ENCODE peak calls at places on chromosome 12, in seven cellular contexts. N is AG04450, B is HCT116, T is sigmoid colon, W is neural progenitor cell, L is fibroblast of pulmonary artery, F is IMR-90. R is an unnamed sample.

GRCh38 chr12:8549381-8549780 is 8.7 kb upstream of the CLEC4E start:
- DNase-seq in N (no peak), B (no peak), T (no peak), W (no peak), L (no peak), F (no peak), R (no peak)

GRCh38 chr12:100826323-100826722 is 31.7 kb downstream of the ANO4 start:
- DNase-seq in N (peak), B (peak), T (no peak), W (peak), L (peak), F (peak), R (peak)

GRCh38 chr12:11795910-11796459 is 146.5 kb downstream of the ETV6 start:
- DNase-seq in N (peak), B (peak), T (no peak), W (peak), L (peak), F (peak), R (peak)

GRCh38 chr12:38456769-38457168 is 140.2 kb downstream of the ALG10B start:
- DNase-seq in N (no peak), B (no peak), T (no peak), W (no peak), L (no peak), F (no peak), R (no peak)

GRCh38 chr12:92041742-92042141 is 103.9 kb downstream of the BTG1 start:
- DNase-seq in N (no peak), B (no peak), T (no peak), W (no peak), L (peak), F (peak), R (no peak)

GRCh38 chr12:89432396-89432795 is 80.1 kb upstream of the DUSP6 start:
- DNase-seq in N (no peak), B (no peak), T (no peak), W (no peak), L (no peak), F (no peak), R (no peak)

GRCh38 chr12:124742111-124742510 is 121.6 kb downstream of the SCARB1 start:
- DNase-seq in N (no peak), B (no peak), T (peak), W (no peak), L (no peak), F (no peak), R (no peak)

GRCh38 chr12:100468126-100468525 is 5.5 kb upstream of the NR1H4 start:
- DNase-seq in N (no peak), B (no peak), T (no peak), W (peak), L (no peak), F (no peak), R (no peak)

GRCh38 chr12:58894040-58894439 is 26.3 kb downstream of the LRIG3 start:
- DNase-seq in N (no peak), B (no peak), T (no peak), W (no peak), L (no peak), F (no peak), R (no peak)

GRCh38 chr12:82740129-82741000 is 53.7 kb downstream of the TMTC2 start:
- DNase-seq in N (no peak), B (peak), T (no peak), W (no peak), L (peak), F (peak), R (peak)

GRCh38 chr12:10364839-10365681 is 24.8 kb downstream of the KLRK1 start:
- DNase-seq in N (peak), B (peak), T (peak), W (peak), L (peak), F (peak), R (peak)

GRCh38 chr12:54945082-54945481 is 39.5 kb downstream of the TESPA1 start:
- DNase-seq in N (no peak), B (no peak), T (no peak), W (no peak), L (no peak), F (no peak), R (no peak)

GRCh38 chr12:6697584-6698351 is 2.8 kb downstream of the PIANP start:
- DNase-seq in N (peak), B (peak), T (peak), W (peak), L (peak), F (peak), R (peak)

GRCh38 chr12:45989277-45989856 is 1.0 kb downstream of the SCAF11 start:
- DNase-seq in N (no peak), B (peak), T (no peak), W (no peak), L (peak), F (peak), R (no peak)

GRCh38 chr12:115403253-115403652 is 719.3 kb upstream of the TBX3 start:
- DNase-seq in N (no peak), B (no peak), T (no peak), W (no peak), L (no peak), F (no peak), R (no peak)

GRCh38 chr12:31961137-31961536 is 1.9 kb downstream of the RESF1 start:
- DNase-seq in N (no peak), B (no peak), T (no peak), W (no peak), L (no peak), F (no peak), R (no peak)

GRCh38 chr12:124512667-124513296 is 54.6 kb downstream of the NCOR2 start:
- DNase-seq in N (peak), B (peak), T (peak), W (peak), L (peak), F (peak), R (peak)

GRCh38 chr12:92859650-92860386 is 69.3 kb downstream of the EEA1 start:
- DNase-seq in N (no peak), B (no peak), T (no peak), W (no peak), L (no peak), F (no peak), R (no peak)

GRCh38 chr12:90163975-90164374 is 455.3 kb upstream of the ATP2B1 start:
- DNase-seq in N (no peak), B (no peak), T (no peak), W (no peak), L (no peak), F (no peak), R (no peak)

GRCh38 chr12:47988073-47989022 is 15.9 kb downstream of the COL2A1 start:
- DNase-seq in N (no peak), B (no peak), T (peak), W (peak), L (no peak), F (peak), R (no peak)

GRCh38 chr12:14827043-14827442 is 13.1 kb upstream of the SMCO3 start:
- DNase-seq in N (no peak), B (no peak), T (no peak), W (no peak), L (no peak), F (no peak), R (no peak)

GRCh38 chr12:75766263-75767160 is 255.1 kb upstream of the KRR1 start:
- DNase-seq in N (no peak), B (peak), T (no peak), W (no peak), L (peak), F (peak), R (no peak)

GRCh38 chr12:79698966-79699365 is 8.2 kb upstream of the PAWR start:
- DNase-seq in N (no peak), B (no peak), T (no peak), W (no peak), L (no peak), F (no peak), R (no peak)

GRCh38 chr12:126874427-126875026 is 1392.4 kb upstream of the TMEM132C start:
- DNase-seq in N (no peak), B (peak), T (peak), W (peak), L (peak), F (no peak), R (no peak)

GRCh38 chr12:104669057-104669770 is 212.5 kb downstream of the CHST11 start:
- DNase-seq in N (no peak), B (no peak), T (peak), W (peak), L (no peak), F (no peak), R (no peak)
- TF ChIP-seq CTCF in N (no peak), B (peak), T (no peak), W (peak), L (no peak), F (no peak), R (peak)

DNA sequence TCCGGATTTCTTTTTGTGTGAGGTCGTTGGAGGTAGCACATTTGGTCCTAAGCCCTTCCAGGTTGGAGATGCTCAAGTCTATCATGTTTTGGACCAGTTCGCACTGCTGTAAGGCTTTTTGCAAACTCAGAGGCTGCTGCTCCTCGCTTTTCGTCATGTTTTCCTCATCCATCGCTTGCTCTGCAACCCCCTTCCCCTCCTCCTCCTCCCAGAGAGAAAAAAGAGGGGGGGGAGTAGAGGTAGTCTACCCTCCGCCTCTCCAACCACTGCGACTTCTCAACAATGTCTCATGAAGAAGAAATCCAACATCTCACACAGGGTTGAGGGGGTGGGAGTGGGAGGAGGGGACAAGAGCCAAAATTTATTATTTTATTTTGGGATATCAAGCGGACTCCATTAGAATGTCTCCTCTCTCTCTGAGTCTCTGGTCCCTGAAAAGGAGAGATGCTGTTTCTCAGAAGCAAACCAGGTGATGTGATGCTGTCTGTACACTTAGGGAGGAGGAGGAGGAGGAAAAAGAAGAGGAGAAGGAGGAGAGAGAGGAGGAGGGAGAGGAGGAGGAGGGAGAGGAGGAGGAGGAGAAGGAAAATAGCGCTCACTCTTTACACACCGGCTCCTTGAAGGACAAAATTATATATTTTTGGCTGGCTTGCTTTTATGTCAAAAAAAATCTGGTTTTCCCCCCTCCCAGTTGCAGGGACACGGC is 553 bp downstream of the KSR2 start:
- DNase-seq in N (no peak), B (no peak), T (peak), W (peak), L (no peak), F (no peak), R (no peak)
- H3K4me3 ChIP-seq in N (peak), B (peak), T (no peak), W (peak), L (no peak), F (no peak), R (peak)

GRCh38 chr12:49335955-49336644 is 888 bp downstream of the C1QL4 start:
- DNase-seq in N (no peak), B (no peak), T (peak), W (peak), L (no peak), F (no peak), R (no peak)

GRCh38 chr12:49334681-49335080 is 2.3 kb downstream of the C1QL4 start:
- DNase-seq in N (no peak), B (no peak), T (peak), W (no peak), L (no peak), F (no peak), R (no peak)

GRCh38 chr12:49338830-49339463 is 2.0 kb upstream of the C1QL4 start:
- DNase-seq in N (no peak), B (no peak), T (peak), W (no peak), L (no peak), F (no peak), R (no peak)

GRCh38 chr12:49335118-49335954 is 1.7 kb downstream of the C1QL4 start:
- DNase-seq in N (no peak), B (no peak), T (peak), W (no peak), L (no peak), F (no peak), R (no peak)

GRCh38 chr12:49336645-49337584 is at the start of gene C1QL4:
- DNase-seq in N (no peak), B (peak), T (peak), W (peak), L (peak), F (peak), R (no peak)
- TF ChIP-seq CTCF in N (peak), B (peak), T (peak), W (peak), L (peak), F (peak), R (peak)

GRCh38 chr12:131808744-131809371 is 19.3 kb upstream of the MMP17 start:
- DNase-seq in N (no peak), B (no peak), T (no peak), W (no peak), L (no peak), F (no peak), R (no peak)
- H3K4me3 ChIP-seq in N (no peak), B (no peak), T (no peak), W (no peak), L (no peak), F (no peak), R (no peak)

DNA sequence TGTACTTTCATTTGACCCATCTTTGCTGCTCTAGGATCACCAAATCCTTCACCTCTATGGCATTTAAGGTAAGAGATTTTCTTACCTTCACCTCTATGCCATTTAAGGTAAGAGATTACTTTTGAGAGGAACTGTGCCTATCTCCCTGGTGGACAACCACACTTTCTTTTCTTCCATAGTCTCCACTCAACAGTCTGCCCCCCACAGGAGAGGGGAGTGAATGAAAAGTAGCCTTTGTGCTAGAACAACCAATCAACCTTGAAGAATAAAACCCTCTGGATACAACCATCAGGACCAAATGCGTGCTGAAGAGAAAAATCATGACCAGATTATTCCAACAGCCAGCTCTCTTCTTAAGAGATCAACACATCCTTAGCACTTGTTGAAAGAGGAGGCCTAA is 258.6 kb upstream of the TMPO start:
- DNase-seq in N (no peak), B (no peak), T (no peak), W (no peak), L (no peak), F (no peak), R (no peak)
- TF ChIP-seq CTCF in N (no peak), B (no peak), T (no peak), W (no peak), L (no peak), F (no peak), R (no peak)

DNA sequence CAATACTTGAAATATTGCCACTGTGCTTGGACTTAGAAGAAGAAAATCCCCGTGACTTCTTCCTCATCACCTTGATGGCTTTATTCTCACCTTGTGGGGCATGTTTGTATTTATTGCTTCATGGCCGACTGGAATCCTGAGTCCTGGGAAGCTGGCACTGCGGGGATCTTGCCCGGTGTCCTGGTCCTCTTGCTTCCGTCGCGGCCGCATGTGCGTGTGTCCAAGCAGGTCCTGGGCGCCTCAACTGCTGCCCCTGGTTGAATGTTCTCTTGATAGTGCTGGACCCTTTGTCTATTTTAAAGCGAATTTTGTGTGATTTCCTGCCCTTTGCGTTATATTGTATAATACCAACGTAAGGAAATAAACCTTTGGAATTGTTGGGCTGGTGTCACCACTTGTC is 6.3 kb upstream of the PUS1 start:
- DNase-seq in N (no peak), B (no peak), T (no peak), W (no peak), L (no peak), F (no peak), R (no peak)
- H3K4me3 ChIP-seq in N (no peak), B (no peak), T (no peak), W (no peak), L (no peak), F (no peak), R (no peak)

GRCh38 chr12:71731439-71732356 is 23.0 kb upstream of the RAB21 start:
- DNase-seq in N (no peak), B (no peak), T (no peak), W (peak), L (peak), F (peak), R (no peak)
- TF ChIP-seq CTCF in N (no peak), B (peak), T (no peak), W (peak), L (no peak), F (no peak), R (no peak)

R was measured in HFF-Myc.